ENCODE peak calls at places on chromosomes 16 and 17, in six cellular contexts. A is CD8-positive, alpha-beta T cell; V is uterus; E is GM10248; K is breast epithelium; S is cardiac fibroblast. J is an unnamed sample.
A peak's percentile ranks its signal among the peaks of the same experiment; 100 is the strongest.

GRCh38 chr17:29495011-29495410 is 71.8 kb downstream of the ABHD15 start:
- DNase-seq in A (no peak), V (no peak), E (no peak), K (no peak), S (peak; percentile 10), J (no peak)

GRCh38 chr16:76653390-76654026 is 376.3 kb downstream of the CNTNAP4 start:
- DNase-seq in A (no peak), V (no peak), E (peak; percentile 27), K (no peak), S (peak; percentile 65), J (no peak)

GRCh38 chr17:13918247-13918646 is 151.1 kb upstream of the COX10 start:
- DNase-seq in A (no peak), V (no peak), E (no peak), K (no peak), S (no peak), J (no peak)

GRCh38 chr17:80639658-80640057 is 95.0 kb downstream of the RPTOR start:
- DNase-seq in A (no peak), V (no peak), E (no peak), K (no peak), S (no peak), J (no peak)

GRCh38 chr16:90008708-90009145 is 10.5 kb downstream of the DBNDD1 start:
- DNase-seq in A (peak; percentile 64), V (no peak), E (peak; percentile 75), K (no peak), S (no peak), J (peak; percentile 48)

GRCh38 chr16:11400076-11400475 is 54.8 kb downstream of the RMI2 start:
- DNase-seq in A (no peak), V (no peak), E (no peak), K (no peak), S (no peak), J (no peak)

GRCh38 chr16:1420111-1420539 is 422 bp downstream of the UQCC4 start:
- DNase-seq in A (peak; percentile 16), V (no peak), E (no peak), K (no peak), S (no peak), J (no peak)

GRCh38 chr16:19840524-19841110 is 44.0 kb downstream of the GPRC5B start:
- DNase-seq in A (no peak), V (no peak), E (no peak), K (no peak), S (no peak), J (no peak)

GRCh38 chr17:60065136-60065535 is 13.6 kb downstream of the HEATR6 start:
- DNase-seq in A (no peak), V (no peak), E (no peak), K (no peak), S (peak; percentile 18), J (no peak)

GRCh38 chr17:40317345-40317873 is 8.4 kb downstream of the RARA start:
- DNase-seq in A (peak; percentile 54), V (peak; percentile 62), E (peak; percentile 67), K (no peak), S (peak; percentile 79), J (no peak)

GRCh38 chr16:4301968-4302367 is 13.9 kb upstream of the GLIS2 start:
- DNase-seq in A (no peak), V (no peak), E (no peak), K (no peak), S (no peak), J (no peak)

DNA sequence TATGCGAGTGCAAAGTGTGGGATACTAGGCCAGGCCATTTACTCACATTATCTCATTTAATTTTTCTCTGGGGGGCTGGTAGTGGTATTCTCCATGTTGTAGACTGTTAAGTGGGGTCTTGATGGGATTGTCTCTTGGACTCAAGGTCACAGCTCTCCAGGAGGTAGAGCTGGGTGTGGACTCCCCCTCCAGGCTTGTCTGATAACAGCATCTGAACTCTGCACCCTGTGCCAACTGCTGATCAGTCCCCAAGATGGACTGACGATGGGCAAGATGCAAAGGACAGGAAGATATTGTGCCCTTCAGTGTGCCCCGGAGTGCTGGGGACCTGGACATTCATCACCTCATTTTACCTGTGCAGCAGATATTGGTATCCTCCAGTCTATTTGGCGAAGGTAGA is 147.8 kb downstream of the MSI2 start:
- DNase-seq in A (no peak), V (no peak), E (peak; percentile 41), K (no peak), S (no peak), J (no peak)
- TF ChIP-seq CTCF in A (no peak), V (no peak), E (peak; percentile 13), K (no peak), S (no peak), J (no peak)

GRCh38 chr17:73307130-73307529 is 4.7 kb downstream of the CDC42EP4 start:
- DNase-seq in A (no peak), V (no peak), E (no peak), K (no peak), S (no peak), J (no peak)

GRCh38 chr17:73305845-73306836 is 5.7 kb downstream of the CDC42EP4 start:
- DNase-seq in A (no peak), V (no peak), E (no peak), K (no peak), S (no peak), J (no peak)

GRCh38 chr17:73304438-73304837 is 7.4 kb downstream of the CDC42EP4 start:
- DNase-seq in A (no peak), V (no peak), E (no peak), K (no peak), S (no peak), J (no peak)

GRCh38 chr17:73302189-73302588 is 9.6 kb downstream of the CDC42EP4 start:
- DNase-seq in A (no peak), V (no peak), E (no peak), K (no peak), S (peak; percentile 71), J (no peak)

DNA sequence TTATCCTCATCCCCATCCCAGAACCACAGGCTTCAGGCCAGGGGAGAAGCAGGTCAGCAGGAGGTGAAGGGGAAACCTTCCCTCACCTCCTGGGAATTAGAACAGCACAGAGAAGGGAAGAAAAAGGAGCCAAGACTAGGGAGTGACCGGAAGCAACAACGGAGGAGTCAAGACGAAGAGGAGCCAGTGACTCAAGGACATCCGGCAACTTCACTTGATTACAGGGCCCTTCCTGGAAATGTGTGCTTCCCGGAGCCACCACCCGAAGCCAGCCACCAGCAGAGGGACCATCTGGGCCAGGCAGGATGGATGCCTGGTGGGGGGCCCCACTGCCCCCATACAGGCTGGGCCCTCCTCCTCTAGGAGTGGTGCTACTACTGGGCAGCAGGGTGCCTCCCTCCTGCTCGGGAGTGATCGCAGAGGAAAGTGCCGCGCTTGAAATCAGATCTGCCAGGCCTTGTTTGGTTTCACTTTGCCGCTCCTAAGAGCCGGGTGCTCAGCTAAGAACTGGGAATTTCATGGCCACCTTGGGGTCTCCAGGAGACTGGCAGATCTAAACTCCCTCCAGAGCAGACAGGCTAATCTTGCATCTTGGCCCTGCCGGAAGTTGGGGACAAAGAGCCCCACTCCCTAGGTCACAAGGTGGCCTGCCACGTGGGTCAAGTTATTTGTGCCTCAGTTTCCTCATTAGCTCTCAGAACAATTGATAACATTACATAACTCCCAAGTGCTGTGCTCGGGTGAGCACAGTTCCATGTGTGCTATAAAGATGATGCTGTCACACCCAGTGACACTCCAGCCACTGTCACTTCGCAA is 6.6 kb downstream of the CDC42EP4 start:
- DNase-seq in A (no peak), V (peak; percentile 63), E (no peak), K (no peak), S (peak; percentile 93), J (no peak)
- TF ChIP-seq CTCF in A (no peak), V (no peak), E (no peak), K (no peak), S (peak; percentile 39), J (no peak)

GRCh38 chr17:16418684-16419066 is 3.3 kb downstream of the TRPV2 start:
- DNase-seq in A (no peak), V (no peak), E (no peak), K (no peak), S (no peak), J (no peak)

GRCh38 chr17:16417896-16418683 is 2.7 kb downstream of the TRPV2 start:
- DNase-seq in A (no peak), V (no peak), E (no peak), K (no peak), S (peak; percentile 55), J (no peak)

GRCh38 chr17:16417399-16417798 is 2.0 kb downstream of the TRPV2 start:
- DNase-seq in A (no peak), V (no peak), E (no peak), K (no peak), S (no peak), J (no peak)

GRCh38 chr17:16419074-16419928 is 3.9 kb downstream of the TRPV2 start:
- DNase-seq in A (peak; percentile 63), V (no peak), E (peak; percentile 57), K (no peak), S (peak; percentile 73), J (no peak)

DNA sequence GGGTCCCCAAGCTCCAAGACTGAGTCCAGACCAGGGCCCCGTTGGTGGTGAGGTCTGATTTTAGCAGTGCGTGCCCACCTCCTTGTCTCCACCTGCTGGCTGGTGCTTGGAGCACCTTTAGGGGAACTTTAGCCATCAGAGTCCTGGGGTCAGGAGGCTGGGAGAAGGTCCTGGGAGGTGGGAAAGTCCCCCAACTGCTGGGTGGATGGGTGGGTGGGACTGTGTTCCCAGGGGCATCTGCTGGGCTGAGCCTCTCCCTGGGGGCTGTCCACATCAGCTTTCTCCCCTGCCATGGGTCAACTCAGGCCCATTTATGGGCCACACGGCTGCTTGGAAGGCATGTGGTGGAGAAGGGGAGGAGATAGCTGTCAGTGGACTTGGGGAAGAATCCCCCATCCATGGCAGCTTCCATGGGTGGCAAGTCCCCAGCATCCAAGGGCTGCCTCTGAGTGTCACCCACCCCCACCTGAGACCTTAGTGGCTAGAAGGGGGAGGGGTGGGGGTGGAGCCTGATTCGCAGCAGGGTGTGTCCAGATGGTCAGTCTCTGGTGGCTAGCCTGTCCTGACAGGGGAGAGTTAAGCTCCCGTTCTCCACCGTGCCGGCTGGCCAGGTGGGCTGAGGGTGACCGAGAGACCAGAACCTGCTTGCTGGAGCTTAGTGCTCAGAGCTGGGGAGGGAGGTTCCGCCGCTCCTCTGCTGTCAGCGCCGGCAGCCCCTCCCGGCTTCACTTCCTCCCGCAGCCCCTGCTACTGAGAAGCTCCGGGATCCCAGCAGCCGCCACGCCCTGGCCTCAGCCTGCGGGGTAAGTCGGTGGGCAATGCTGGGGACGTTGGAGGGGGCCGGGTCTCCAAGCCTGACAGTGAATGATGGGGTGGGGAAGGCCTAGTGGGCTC is at the start of gene TRPV2:
- DNase-seq in A (peak; percentile 64), V (peak; percentile 37), E (peak; percentile 78), K (no peak), S (no peak), J (peak; percentile 44)
- TF ChIP-seq CTCF in A (peak; percentile 52), V (no peak), E (peak; percentile 86), K (no peak), S (peak; percentile 17), J (peak; percentile 50)

DNA sequence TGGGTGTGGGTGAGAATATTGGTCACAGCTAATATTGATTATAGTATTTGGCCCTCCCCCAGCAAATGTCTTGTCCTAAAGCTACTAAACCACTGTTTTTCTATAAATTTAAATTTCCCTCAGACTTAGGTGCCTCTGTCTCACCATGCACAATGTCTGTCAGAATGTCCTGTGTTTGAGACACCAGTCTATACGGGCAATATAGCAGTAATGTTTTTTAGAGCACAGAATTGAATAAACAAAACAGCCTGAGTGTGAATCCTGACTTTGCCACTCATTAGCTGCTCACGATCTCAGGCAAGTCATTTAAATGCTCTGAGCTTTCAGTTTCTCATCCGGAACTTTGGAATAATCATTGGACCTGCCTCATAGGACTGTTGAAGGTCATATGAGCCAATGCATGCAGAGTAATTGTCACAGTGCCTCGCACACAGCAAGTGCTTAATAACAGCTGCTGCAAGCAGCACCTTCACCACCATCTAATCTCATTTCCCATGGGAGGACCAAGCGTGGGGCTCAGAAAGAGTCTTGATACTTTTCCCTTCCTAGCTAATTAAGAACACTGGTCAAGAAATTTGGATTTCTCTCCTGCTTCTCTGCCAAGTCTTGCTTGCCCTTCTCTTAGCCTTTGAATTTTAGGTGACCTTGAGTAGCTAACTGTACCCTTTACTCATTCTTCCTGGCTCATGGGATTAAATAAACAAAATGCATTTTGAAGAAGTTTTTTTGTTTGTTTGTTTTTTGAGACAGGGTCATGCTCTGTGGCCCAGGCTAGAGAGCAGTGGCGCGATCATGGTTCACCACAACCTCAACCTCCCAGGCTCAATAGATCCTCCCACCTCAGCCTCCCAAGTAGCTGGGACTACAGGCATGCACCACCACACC is 9.9 kb downstream of the HLF start:
- DNase-seq in A (no peak), V (no peak), E (no peak), K (no peak), S (no peak), J (no peak)
- TF ChIP-seq CTCF in A (no peak), V (no peak), E (no peak), K (no peak), S (no peak), J (no peak)

J was measured in natural killer cell.